ENCODE peak calls at places on chromosomes 13 and 19, in six cellular contexts. H, E, K, A, V and B are unnamed samples.

GRCh38 chr19:55368701-55369563 is 1.3 kb downstream of the IL11 start:
- DNase-seq in A (no peak), V (peak; percentile 39), H (no peak), E (peak; percentile 68), K (no peak), B (no peak)

GRCh38 chr13:46648166-46648607 is 95.2 kb downstream of the LRCH1 start:
- DNase-seq in E (no peak), V (peak; percentile 70), A (no peak), K (no peak), H (no peak), B (no peak)

GRCh38 chr19:45670670-45671453 is 2.8 kb downstream of the GIPR start:
- DNase-seq in A (peak; percentile 47), E (peak; percentile 14), K (peak; percentile 42), H (peak; percentile 61), V (peak; percentile 88), B (no peak)

GRCh38 chr19:32676895-32677359 is 1.3 kb downstream of the RGS9BP start:
- DNase-seq in V (peak; percentile 20), A (no peak), H (peak; percentile 21), E (no peak), K (no peak), B (no peak)

GRCh38 chr13:95497307-95497943 is 55.1 kb upstream of the CLDN10 start:
- DNase-seq in V (no peak), E (no peak), A (no peak), K (no peak), H (no peak), B (no peak)

GRCh38 chr13:113726961-113727411 is 32.0 kb upstream of the TMEM255B start:
- DNase-seq in E (peak; percentile 70), V (no peak), A (no peak), H (peak; percentile 37), K (no peak), B (no peak)

GRCh38 chr13:45341799-45342584 is 1.0 kb upstream of the TPT1 start:
- DNase-seq in K (no peak), V (peak; percentile 62), E (peak; percentile 37), A (no peak), H (peak; percentile 65), B (no peak)

GRCh38 chr13:60288569-60288968 is 108.5 kb upstream of the TDRD3 start:
- DNase-seq in E (no peak), H (no peak), V (no peak), A (no peak), K (no peak), B (no peak)

GRCh38 chr19:3963458-3964255 is 7.2 kb downstream of the DAPK3 start:
- DNase-seq in A (no peak), H (peak; percentile 24), K (no peak), V (no peak), E (no peak), B (no peak)

GRCh38 chr13:36094478-36094877 is 36.7 kb downstream of the DCLK1 start:
- DNase-seq in K (no peak), E (no peak), H (no peak), A (no peak), V (no peak), B (no peak)

GRCh38 chr19:28737526-28737925 is 475.4 kb downstream of the UQCRFS1 start:
- DNase-seq in V (no peak), H (no peak), A (no peak), E (no peak), K (no peak), B (no peak)

GRCh38 chr19:38726284-38726673 is 18.0 kb downstream of the CAPN12 start:
- DNase-seq in A (no peak), V (no peak), K (no peak), H (no peak), E (no peak), B (no peak)

GRCh38 chr19:38725469-38726283 is 18.6 kb downstream of the CAPN12 start:
- DNase-seq in H (no peak), K (no peak), V (no peak), E (no peak), A (no peak), B (no peak)

GRCh38 chr19:38727868-38728660 is 16.2 kb downstream of the CAPN12 start:
- DNase-seq in H (no peak), E (no peak), V (peak; percentile 79), K (no peak), A (no peak), B (no peak)

GRCh38 chr19:38727306-38727867 is 16.9 kb downstream of the CAPN12 start:
- DNase-seq in A (no peak), E (no peak), K (no peak), V (no peak), H (no peak), B (no peak)

DNA sequence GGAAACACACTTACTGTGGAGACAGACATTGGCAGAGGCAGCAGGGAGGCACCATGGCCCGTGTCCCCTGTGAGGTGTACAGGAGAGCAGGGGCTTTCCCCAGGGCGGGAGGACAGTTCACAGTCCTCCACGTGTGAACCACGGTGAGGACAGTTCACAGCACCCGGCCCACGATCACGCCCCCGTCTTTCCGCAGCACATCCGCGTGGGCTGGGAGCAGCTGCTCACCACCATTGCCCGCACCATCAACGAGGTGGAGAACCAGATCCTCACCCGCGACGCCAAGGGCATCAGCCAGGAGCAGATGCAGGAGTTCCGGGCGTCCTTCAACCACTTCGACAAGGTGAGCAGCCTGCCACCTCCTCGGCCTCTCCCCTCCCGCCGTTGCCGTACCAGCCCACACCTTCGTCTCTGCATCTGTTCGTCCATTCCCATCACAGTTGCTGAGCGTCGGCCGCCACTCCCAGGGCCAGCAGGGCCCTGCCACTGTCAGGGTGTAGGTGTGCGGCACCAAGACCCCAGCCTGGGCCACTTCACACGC is 17.4 kb downstream of the CAPN12 start:
- DNase-seq in A (no peak), E (no peak), V (no peak), H (no peak), K (no peak), B (no peak)
- TF ChIP-seq CTCF in A (no peak), E (no peak), V (no peak), H (no peak), K (no peak), B (no peak)

GRCh38 chr13:49439609-49440008 is 4.3 kb downstream of the CAB39L start:
- DNase-seq in K (no peak), E (no peak), A (no peak), H (no peak), V (no peak), B (no peak)

GRCh38 chr13:49437705-49438104 is 6.2 kb downstream of the CAB39L start:
- DNase-seq in A (no peak), K (no peak), V (no peak), E (no peak), H (no peak), B (no peak)

GRCh38 chr13:49441312-49441711 is 2.6 kb downstream of the CAB39L start:
- DNase-seq in A (no peak), K (no peak), V (no peak), E (no peak), H (no peak), B (no peak)

GRCh38 chr13:49435992-49436391 is 7.9 kb downstream of the CAB39L start:
- DNase-seq in E (peak; percentile 18), A (no peak), H (no peak), V (peak; percentile 62), K (no peak), B (no peak)

GRCh38 chr13:49436890-49437289 is 7.0 kb downstream of the CAB39L start:
- DNase-seq in K (no peak), E (peak; percentile 43), H (peak; percentile 54), V (peak; percentile 59), A (no peak), B (no peak)
- TF ChIP-seq CTCF in K (no peak), E (no peak), H (no peak), V (no peak), A (no peak), B (no peak)

GRCh38 chr19:38698225-38699026 is 45.8 kb downstream of the CAPN12 start:
- DNase-seq in V (no peak), A (no peak), K (no peak), H (no peak), E (no peak), B (no peak)
- TF ChIP-seq CTCF in V (no peak), A (no peak), K (no peak), H (no peak), E (no peak), B (no peak)

DNA sequence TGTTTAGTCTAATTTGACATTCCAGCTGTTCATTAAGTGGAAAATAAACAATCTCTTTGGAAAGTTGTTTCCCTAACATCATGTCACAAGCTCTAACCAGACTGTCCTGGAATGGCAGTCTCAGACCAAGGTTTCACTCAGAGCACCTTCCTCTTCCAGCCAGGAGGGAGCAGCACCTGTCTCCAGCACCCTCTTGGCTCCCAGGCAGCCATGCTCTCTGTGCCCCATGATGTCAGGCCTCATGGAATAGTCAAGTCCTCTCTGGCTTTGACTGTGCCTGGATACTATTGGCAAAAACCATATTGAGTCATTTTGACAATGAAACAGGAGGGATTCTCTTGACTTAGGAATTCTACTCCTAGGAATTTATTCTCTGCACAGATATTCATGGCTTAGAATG is 171.4 kb downstream of the OXGR1 start:
- DNase-seq in K (no peak), E (peak; percentile 8), H (no peak), A (no peak), V (peak; percentile 2), B (no peak)
- TF ChIP-seq CTCF in K (no peak), E (no peak), H (no peak), A (no peak), V (peak; percentile 24), B (peak; percentile 43)

DNA sequence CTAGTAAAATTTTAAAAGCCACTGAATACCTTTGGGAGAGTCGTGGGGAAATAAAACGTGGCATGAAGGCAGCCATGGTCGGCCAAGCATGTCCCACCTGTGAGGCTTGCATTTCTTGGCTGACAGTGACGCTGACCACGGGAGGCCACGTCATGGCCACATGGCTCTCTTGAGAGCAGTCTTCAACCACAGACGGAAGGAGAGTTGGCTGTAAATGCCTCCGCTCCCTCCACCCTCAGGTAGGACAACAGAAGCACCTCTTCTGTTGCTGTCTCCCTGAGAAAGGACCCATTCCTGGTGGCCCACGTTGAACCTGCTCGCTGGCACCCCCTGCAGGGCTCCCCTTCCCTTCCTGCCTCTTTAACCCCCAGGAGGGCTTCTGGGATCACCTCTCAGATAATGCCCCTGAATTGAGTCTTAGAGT is 10.6 kb upstream of the LRRC25 start:
- DNase-seq in A (peak; percentile 81), H (no peak), E (no peak), V (no peak), K (no peak), B (peak; percentile 56)
- TF ChIP-seq CTCF in A (no peak), H (peak; percentile 28), E (peak; percentile 47), V (peak; percentile 53), K (peak; percentile 26), B (peak; percentile 72)

GRCh38 chr13:48066310-48066989 is 28.5 kb downstream of the MED4 start:
- DNase-seq in E (peak; percentile 36), K (peak; percentile 32), V (peak; percentile 28), H (no peak), A (no peak), B (peak; percentile 25)
- TF ChIP-seq CTCF in E (no peak), K (no peak), V (no peak), H (no peak), A (no peak), B (no peak)